ENCODE peak calls at places on chromosome 16, in four cellular contexts. J, O, P and H are unnamed samples.

GRCh38 chr16:88306860-88307545 is 75.8 kb upstream of the ZNF469 start:
- DNase-seq in J (no peak), O (no peak), P (no peak), H (no peak)

GRCh38 chr16:69910964-69911363 is 40.2 kb upstream of the CLEC18A start:
- DNase-seq in J (no peak), O (no peak), P (no peak), H (no peak)

GRCh38 chr16:68093816-68094613 is 8.8 kb downstream of the NFATC3 start:
- DNase-seq in J (no peak), O (no peak), P (no peak), H (no peak)

GRCh38 chr16:84829168-84829965 is 9.6 kb downstream of the CRISPLD2 start:
- DNase-seq in J (no peak), O (no peak), P (no peak), H (no peak)

GRCh38 chr16:12455287-12455798 is 348.3 kb downstream of the CPPED1 start:
- DNase-seq in J (no peak), O (no peak), P (peak), H (no peak)

GRCh38 chr16:27495191-27495590 is 54.5 kb downstream of the GTF3C1 start:
- DNase-seq in J (no peak), O (no peak), P (no peak), H (no peak)

GRCh38 chr16:68605746-68606145 is 39.4 kb upstream of the CDH3 start:
- DNase-seq in J (no peak), O (no peak), P (no peak), H (no peak)

GRCh38 chr16:70331588-70332358 is 14.9 kb upstream of the DDX19A start:
- DNase-seq in J (no peak), O (no peak), P (no peak), H (no peak)

GRCh38 chr16:30903002-30903401 is 6.6 kb downstream of the CTF1 start:
- DNase-seq in J (no peak), O (no peak), P (no peak), H (no peak)

GRCh38 chr16:27817038-27817437 is 246.5 kb downstream of the GSG1L start:
- DNase-seq in J (no peak), O (no peak), P (no peak), H (no peak)

GRCh38 chr16:52496051-52496876 is 50.7 kb downstream of the TOX3 start:
- DNase-seq in J (no peak), O (no peak), P (peak), H (no peak)

GRCh38 chr16:4987580-4988374 is 29.6 kb downstream of the SEC14L5 start:
- DNase-seq in J (no peak), O (no peak), P (no peak), H (no peak)

GRCh38 chr16:86597880-86598606 is 19.7 kb downstream of the FOXL1 start:
- DNase-seq in J (no peak), O (no peak), P (no peak), H (no peak)

GRCh38 chr16:83931556-83931955 is 21.5 kb upstream of the OSGIN1 start:
- DNase-seq in J (no peak), O (no peak), P (no peak), H (no peak)

GRCh38 chr16:56199164-56199563 is 7.9 kb downstream of the GNAO1 start:
- DNase-seq in J (no peak), O (no peak), P (no peak), H (no peak)

GRCh38 chr16:89052191-89052787 is 41.4 kb upstream of the ACSF3 start:
- DNase-seq in J (no peak), O (no peak), P (no peak), H (no peak)

GRCh38 chr16:69150146-69150865 is 17.9 kb downstream of the UTP4 start:
- DNase-seq in J (no peak), O (no peak), P (peak), H (no peak)

GRCh38 chr16:83939266-83939856 is 13.7 kb upstream of the OSGIN1 start:
- DNase-seq in J (no peak), O (no peak), P (no peak), H (no peak)

GRCh38 chr16:87831421-87832136 is 37.7 kb downstream of the SLC7A5 start:
- DNase-seq in J (no peak), O (no peak), P (no peak), H (no peak)

GRCh38 chr16:13070268-13070667 is 168.9 kb downstream of the SHISA9 start:
- DNase-seq in J (no peak), O (no peak), P (no peak), H (no peak)

GRCh38 chr16:23578096-23578830 is 17.9 kb downstream of the NDUFAB1 start:
- DNase-seq in J (no peak), O (no peak), P (no peak), H (no peak)

GRCh38 chr16:23368469-23368868 is 66.4 kb downstream of the SCNN1B start:
- DNase-seq in J (no peak), O (no peak), P (no peak), H (no peak)

GRCh38 chr16:30948956-30949654 is at the start of gene ORAI3:
- DNase-seq in J (no peak), O (no peak), P (peak), H (no peak)

GRCh38 chr16:17364319-17365210 is 106.2 kb downstream of the XYLT1 start:
- DNase-seq in J (no peak), O (peak), P (no peak), H (no peak)

GRCh38 chr16:80557037-80557436 is 16.2 kb downstream of the DYNLRB2 start:
- DNase-seq in J (no peak), O (no peak), P (no peak), H (no peak)